ENCODE peak calls at places on chromosomes 4 and X, in six cellular contexts. R, Z, J, O, K and G are unnamed samples.

GRCh38 chrX:54042609-54043010 is 1.7 kb downstream of the PHF8 start:
- DNase-seq in R (peak; percentile 7), Z (peak; percentile 77), J (peak; percentile 48), O (peak; percentile 17), K (no peak), G (peak; percentile 27)

GRCh38 chr4:137536789-137537561 is 4.7 kb upstream of the PCDH18 start:
- DNase-seq in R (no peak), Z (no peak), J (no peak), O (no peak), K (no peak), G (no peak)

GRCh38 chrX:19121898-19122640 is at the start of gene ADGRG2:
- DNase-seq in R (no peak), Z (peak; percentile 3), J (no peak), O (peak; percentile 3), K (no peak), G (peak; percentile 87)

GRCh38 chr4:2433609-2434350 is 15.0 kb downstream of the CFAP99 start:
- DNase-seq in R (no peak), Z (no peak), J (no peak), O (peak; percentile 46), K (no peak), G (no peak)

GRCh38 chr4:6848717-6849305 is 60.8 kb upstream of the TBC1D14 start:
- DNase-seq in R (no peak), Z (no peak), J (no peak), O (no peak), K (no peak), G (no peak)

GRCh38 chrX:117327306-117327705 is 789.3 kb downstream of the KLHL13 start:
- DNase-seq in R (no peak), Z (no peak), J (no peak), O (no peak), K (no peak), G (no peak)

GRCh38 chr4:137663376-137664054 is 131.2 kb upstream of the PCDH18 start:
- DNase-seq in R (no peak), Z (no peak), J (no peak), O (no peak), K (no peak), G (no peak)

GRCh38 chr4:8759987-8760386 is 111.7 kb downstream of the HMX1 start:
- DNase-seq in R (no peak), Z (no peak), J (peak; percentile 10), O (no peak), K (no peak), G (no peak)

GRCh38 chr4:16267639-16268038 is 41.4 kb upstream of the TAPT1 start:
- DNase-seq in R (no peak), Z (no peak), J (no peak), O (no peak), K (no peak), G (no peak)

GRCh38 chrX:119753639-119754257 is 4.6 kb upstream of the SOWAHD start:
- DNase-seq in R (peak; percentile 7), Z (peak; percentile 46), J (no peak), O (no peak), K (no peak), G (no peak)

GRCh38 chr4:138734746-138735145 is 280.8 kb upstream of the NOCT start:
- DNase-seq in R (no peak), Z (peak; percentile 84), J (no peak), O (no peak), K (no peak), G (no peak)

GRCh38 chrX:124028177-124028576 is 66.7 kb downstream of the STAG2 start:
- DNase-seq in R (no peak), Z (peak; percentile 1), J (no peak), O (no peak), K (no peak), G (no peak)

GRCh38 chr4:6739920-6740319 is 23.9 kb downstream of the BLOC1S4 start:
- DNase-seq in R (no peak), Z (no peak), J (no peak), O (no peak), K (no peak), G (no peak)

GRCh38 chr4:165208741-165209388 is 1.5 kb downstream of the KLHL2 start:
- DNase-seq in R (no peak), Z (no peak), J (no peak), O (peak; percentile 27), K (no peak), G (no peak)

GRCh38 chr4:1542516-1543320 is 136.5 kb upstream of the NKX1-1 start:
- DNase-seq in R (no peak), Z (no peak), J (no peak), O (no peak), K (no peak), G (peak; percentile 75)

GRCh38 chrX:5915783-5916182 is 312.9 kb downstream of the NLGN4X start:
- DNase-seq in R (no peak), Z (no peak), J (no peak), O (no peak), K (no peak), G (no peak)

GRCh38 chr4:128913228-128913627 is 103.7 kb downstream of the JADE1 start:
- DNase-seq in R (no peak), Z (peak; percentile 38), J (no peak), O (peak; percentile 35), K (no peak), G (no peak)

GRCh38 chrX:151724563-151725337 is 8.9 kb downstream of the FATE1 start:
- DNase-seq in R (no peak), Z (no peak), J (peak; percentile 54), O (no peak), K (no peak), G (no peak)

GRCh38 chr4:82688091-82688815 is 110.3 kb downstream of the SCD5 start:
- DNase-seq in R (no peak), Z (no peak), J (no peak), O (no peak), K (no peak), G (no peak)

GRCh38 chr4:130419576-130419975 is 1323.6 kb downstream of the C4orf33 start:
- DNase-seq in R (no peak), Z (peak; percentile 7), J (no peak), O (no peak), K (no peak), G (no peak)

GRCh38 chr4:141121768-141122415 is 11.4 kb downstream of the RNF150 start:
- DNase-seq in R (no peak), Z (no peak), J (no peak), O (no peak), K (no peak), G (no peak)

GRCh38 chrX:48890934-48891401 is 6.6 kb downstream of the TIMM17B start:
- DNase-seq in R (no peak), Z (no peak), J (no peak), O (no peak), K (no peak), G (peak; percentile 41)

GRCh38 chr4:88747351-88747750 is 49.7 kb upstream of the NAP1L5 start:
- DNase-seq in R (no peak), Z (no peak), J (no peak), O (no peak), K (no peak), G (no peak)

GRCh38 chrX:108020631-108021030 is 24.2 kb upstream of the VSIG1 start:
- DNase-seq in R (no peak), Z (peak; percentile 52), J (no peak), O (no peak), K (no peak), G (no peak)

GRCh38 chr4:2795558-2796260 is 2.8 kb downstream of the SH3BP2 start:
- DNase-seq in R (no peak), Z (peak; percentile 25), J (peak; percentile 49), O (no peak), K (no peak), G (peak; percentile 56)

GRCh38 chrX:47529548-47529947 is 31.5 kb upstream of the ARAF start:
- DNase-seq in R (no peak), Z (no peak), J (no peak), O (no peak), K (no peak), G (no peak)

GRCh38 chr4:93810340-93810992 is 18.1 kb upstream of the ATOH1 start:
- DNase-seq in R (no peak), Z (no peak), J (no peak), O (no peak), K (no peak), G (no peak)

GRCh38 chr4:8854866-8855265 is 16.8 kb downstream of the HMX1 start:
- DNase-seq in R (no peak), Z (no peak), J (no peak), O (peak; percentile 42), K (peak; percentile 2), G (no peak)

GRCh38 chr4:45347056-45347455 is 620.7 kb upstream of the GNPDA2 start:
- DNase-seq in R (no peak), Z (no peak), J (no peak), O (peak; percentile 22), K (no peak), G (no peak)

GRCh38 chr4:105963461-105964400 is 68.5 kb downstream of the NPNT start:
- DNase-seq in R (no peak), Z (no peak), J (no peak), O (no peak), K (no peak), G (no peak)

GRCh38 chr4:89273741-89274141 is 33.9 kb downstream of the GPRIN3 start:
- DNase-seq in R (no peak), Z (peak; percentile 2), J (no peak), O (no peak), K (no peak), G (no peak)

GRCh38 chr4:173056708-173057107 is 111.9 kb upstream of the GALNT7 start:
- DNase-seq in R (no peak), Z (no peak), J (no peak), O (no peak), K (no peak), G (no peak)

GRCh38 chr4:185379326-185380295 is 16.1 kb downstream of the LRP2BP start:
- DNase-seq in R (no peak), Z (no peak), J (no peak), O (no peak), K (no peak), G (no peak)

GRCh38 chr4:101258782-101259353 is 88.5 kb downstream of the PPP3CA start:
- DNase-seq in R (no peak), Z (peak; percentile 58), J (no peak), O (no peak), K (no peak), G (no peak)

GRCh38 chr4:101418055-101418454 is 70.7 kb upstream of the PPP3CA start:
- DNase-seq in R (no peak), Z (no peak), J (no peak), O (no peak), K (no peak), G (no peak)

GRCh38 chr4:123856689-123857545 is 460.3 kb downstream of the SPRY1 start:
- DNase-seq in R (no peak), Z (peak; percentile 92), J (no peak), O (peak; percentile 18), K (no peak), G (no peak)

GRCh38 chr4:105808459-105809041 is 86.7 kb upstream of the NPNT start:
- DNase-seq in R (no peak), Z (no peak), J (no peak), O (peak; percentile 5), K (peak; percentile 2), G (no peak)

GRCh38 chr4:178086324-178086723 is 644.1 kb upstream of the AGA start:
- DNase-seq in R (no peak), Z (no peak), J (no peak), O (peak; percentile 3), K (no peak), G (no peak)

GRCh38 chrX:48938721-48939416 is 18.5 kb downstream of the OTUD5 start:
- DNase-seq in R (peak; percentile 41), Z (no peak), J (no peak), O (no peak), K (no peak), G (no peak)

GRCh38 chr4:177505171-177505615 is 63.0 kb upstream of the AGA start:
- DNase-seq in R (no peak), Z (no peak), J (no peak), O (no peak), K (no peak), G (no peak)